ENCODE peak calls at places on chromosomes 6 and 20, in ten cellular contexts. C, K, J, G, A, P, Z, Y, M and N are unnamed samples.

GRCh38 chr6:12832341-12832740 is 115.8 kb downstream of the PHACTR1 start:
- DNase-seq in C (no peak), K (no peak), J (no peak), G (no peak), A (no peak), P (no peak), Z (no peak), Y (no peak), M (no peak), N (no peak)

GRCh38 chr6:136640132-136640915 is 90.1 kb upstream of the MAP7 start:
- DNase-seq in C (no peak), K (peak), J (no peak), G (peak), A (no peak), P (no peak), Z (no peak), Y (no peak), M (no peak), N (no peak)

GRCh38 chr6:50257322-50257721 is 207.6 kb upstream of the DEFB112 start:
- DNase-seq in C (no peak), K (no peak), J (no peak), G (no peak), A (no peak), P (no peak), Z (no peak), Y (no peak), M (no peak), N (no peak)

GRCh38 chr20:25040438-25040831 is 17.5 kb downstream of the ACSS1 start:
- DNase-seq in C (no peak), K (peak), J (no peak), G (no peak), A (no peak), P (no peak), Z (no peak), Y (peak), M (no peak), N (no peak)

GRCh38 chr20:43987531-43987930 is 72.9 kb downstream of the TOX2 start:
- DNase-seq in C (no peak), K (no peak), J (no peak), G (no peak), A (no peak), P (no peak), Z (no peak), Y (no peak), M (no peak), N (no peak)

GRCh38 chr6:129264480-129265045 is 381.6 kb downstream of the LAMA2 start:
- DNase-seq in C (no peak), K (no peak), J (no peak), G (no peak), A (no peak), P (no peak), Z (no peak), Y (no peak), M (no peak), N (no peak)

GRCh38 chr6:161222706-161223234 is 51.1 kb downstream of the AGPAT4 start:
- DNase-seq in C (no peak), K (no peak), J (no peak), G (no peak), A (no peak), P (no peak), Z (no peak), Y (no peak), M (no peak), N (no peak)

GRCh38 chr6:439681-440167 is 48.2 kb downstream of the IRF4 start:
- DNase-seq in C (no peak), K (no peak), J (no peak), G (no peak), A (no peak), P (no peak), Z (no peak), Y (no peak), M (no peak), N (no peak)

GRCh38 chr6:43246301-43247114 is 3.2 kb downstream of the TTBK1 start:
- DNase-seq in C (no peak), K (peak), J (no peak), G (no peak), A (no peak), P (no peak), Z (peak), Y (no peak), M (peak), N (peak)

GRCh38 chr6:71721642-71722041 is 164.7 kb upstream of the RIMS1 start:
- DNase-seq in C (no peak), K (no peak), J (no peak), G (peak), A (no peak), P (no peak), Z (no peak), Y (no peak), M (no peak), N (no peak)

GRCh38 chr6:5930143-5930770 is 76.5 kb downstream of the NRN1 start:
- DNase-seq in C (peak), K (no peak), J (no peak), G (no peak), A (no peak), P (no peak), Z (no peak), Y (no peak), M (peak), N (no peak)

GRCh38 chr6:159831373-159831679 is 31.2 kb downstream of the PNLDC1 start:
- DNase-seq in C (no peak), K (no peak), J (no peak), G (no peak), A (no peak), P (no peak), Z (no peak), Y (no peak), M (no peak), N (no peak)

GRCh38 chr20:54069501-54069971 is 858 bp downstream of the BCAS1 start:
- DNase-seq in C (no peak), K (no peak), J (no peak), G (no peak), A (no peak), P (no peak), Z (no peak), Y (no peak), M (no peak), N (no peak)

GRCh38 chr6:33732385-33732784 is 14.3 kb downstream of the IP6K3 start:
- DNase-seq in C (no peak), K (no peak), J (no peak), G (no peak), A (no peak), P (no peak), Z (no peak), Y (no peak), M (no peak), N (no peak)

GRCh38 chr6:90413867-90414266 is 117.2 kb upstream of the BACH2 start:
- DNase-seq in C (peak), K (no peak), J (peak), G (no peak), A (peak), P (peak), Z (no peak), Y (no peak), M (no peak), N (no peak)

GRCh38 chr6:72826744-72827438 is 205.0 kb downstream of the KCNQ5 start:
- DNase-seq in C (no peak), K (no peak), J (no peak), G (no peak), A (no peak), P (no peak), Z (no peak), Y (no peak), M (no peak), N (no peak)

GRCh38 chr20:56875803-56876202 is 246.7 kb downstream of the TFAP2C start:
- DNase-seq in C (no peak), K (no peak), J (no peak), G (no peak), A (no peak), P (no peak), Z (no peak), Y (no peak), M (no peak), N (no peak)

GRCh38 chr20:40489886-40490285 is 199.2 kb downstream of the MAFB start:
- DNase-seq in C (no peak), K (no peak), J (no peak), G (peak), A (no peak), P (no peak), Z (no peak), Y (no peak), M (no peak), N (no peak)

GRCh38 chr20:54255157-54255556 is 47.3 kb downstream of the PFDN4 start:
- DNase-seq in C (no peak), K (no peak), J (no peak), G (peak), A (no peak), P (no peak), Z (no peak), Y (peak), M (no peak), N (no peak)

GRCh38 chr20:45378191-45378590 is at the start of gene TP53TG5:
- DNase-seq in C (no peak), K (no peak), J (no peak), G (no peak), A (no peak), P (no peak), Z (no peak), Y (no peak), M (no peak), N (no peak)

GRCh38 chr6:63734923-63735322 is 99.3 kb downstream of the PHF3 start:
- DNase-seq in C (no peak), K (no peak), J (no peak), G (no peak), A (no peak), P (no peak), Z (no peak), Y (no peak), M (no peak), N (no peak)

GRCh38 chr6:161584051-161584450 is 310.2 kb upstream of the AGPAT4 start:
- DNase-seq in C (no peak), K (no peak), J (no peak), G (no peak), A (no peak), P (no peak), Z (no peak), Y (no peak), M (no peak), N (no peak)